ENCODE peak calls at places on chromosomes 16 and 17, in seven cellular contexts. Y, U, H, D, J, A and V are unnamed samples.
A peak's percentile ranks its signal among the peaks of the same experiment; 100 is the strongest.

GRCh38 chr16:57985204-57986121 is 14.5 kb upstream of the CNGB1 start:
- DNase-seq in H (no peak), J (no peak), U (no peak), Y (no peak), A (no peak), D (no peak), V (peak; percentile 29)

GRCh38 chr17:19288453-19288852 is 51.3 kb downstream of the EPN2 start:
- DNase-seq in U (no peak), Y (no peak), J (no peak), D (no peak), A (no peak), H (no peak), V (peak; percentile 88)

GRCh38 chr16:4414187-4414909 is 2.0 kb downstream of the CORO7 start:
- DNase-seq in H (no peak), D (no peak), J (no peak), Y (peak; percentile 93), A (no peak), U (no peak), V (no peak)

GRCh38 chr17:42303694-42304093 is 15.4 kb downstream of the STAT5A start:
- DNase-seq in A (no peak), Y (no peak), U (no peak), J (no peak), D (no peak), H (no peak), V (no peak)

GRCh38 chr16:30786115-30786935 is 680 bp downstream of the ZNF629 start:
- DNase-seq in H (peak; percentile 48), D (no peak), Y (peak; percentile 61), A (peak; percentile 40), U (no peak), J (no peak), V (peak; percentile 33)

GRCh38 chr17:17061516-17061915 is 19.3 kb downstream of the MPRIP start:
- DNase-seq in A (no peak), J (no peak), D (no peak), Y (no peak), U (no peak), H (no peak), V (no peak)

GRCh38 chr17:78040561-78041400 is 82.3 kb downstream of the TNRC6C start:
- DNase-seq in J (peak; percentile 81), D (peak; percentile 13), Y (peak; percentile 48), H (peak; percentile 41), U (peak; percentile 75), A (no peak), V (peak; percentile 49)

GRCh38 chr16:8720080-8720966 is 45.9 kb downstream of the ABAT start:
- DNase-seq in A (peak; percentile 73), H (no peak), D (peak; percentile 80), U (peak; percentile 19), J (no peak), Y (peak; percentile 38), V (peak; percentile 70)

GRCh38 chr17:72387487-72387886 is 266.7 kb downstream of the SOX9 start:
- DNase-seq in H (no peak), D (no peak), J (no peak), A (no peak), U (no peak), Y (no peak), V (peak; percentile 50)

GRCh38 chr16:68499011-68499410 is 40.1 kb upstream of the ZFP90 start:
- DNase-seq in D (no peak), A (no peak), H (no peak), U (no peak), J (no peak), Y (no peak), V (no peak)

GRCh38 chr17:10050597-10051101 is 145.6 kb upstream of the RCVRN start:
- DNase-seq in Y (peak; percentile 46), D (no peak), A (no peak), H (no peak), U (no peak), J (no peak), V (no peak)

GRCh38 chr17:63780928-63781327 is 7.0 kb downstream of the DDX42 start:
- DNase-seq in A (no peak), U (no peak), D (no peak), Y (no peak), H (no peak), J (no peak), V (no peak)

GRCh38 chr17:79576333-79576732 is 34.5 kb downstream of the RBFOX3 start:
- DNase-seq in A (no peak), J (no peak), D (no peak), U (no peak), Y (no peak), H (no peak), V (no peak)

GRCh38 chr17:57946798-57947358 is 8.3 kb downstream of the CUEDC1 start:
- DNase-seq in H (peak; percentile 38), Y (peak; percentile 77), D (peak; percentile 19), J (peak; percentile 60), A (no peak), U (peak; percentile 65), V (peak; percentile 60)

GRCh38 chr17:61149862-61150362 is 249.7 kb upstream of the TBX2 start:
- DNase-seq in J (no peak), A (no peak), H (no peak), D (no peak), Y (no peak), U (no peak), V (no peak)

GRCh38 chr17:879546-879945 is 97.4 kb downstream of the MRM3 start:
- DNase-seq in J (peak; percentile 43), H (peak; percentile 77), U (no peak), Y (peak; percentile 81), D (peak; percentile 66), A (peak; percentile 32), V (peak; percentile 95)

GRCh38 chr16:728131-728889 is 1.4 kb downstream of the HAGHL start:
- DNase-seq in A (no peak), J (peak; percentile 75), Y (peak; percentile 93), D (no peak), H (peak; percentile 78), U (peak; percentile 66), V (peak; percentile 47)

GRCh38 chr17:71709974-71710373 is 410.8 kb upstream of the SOX9 start:
- DNase-seq in A (no peak), H (no peak), D (no peak), U (no peak), Y (no peak), J (no peak), V (no peak)